ENCODE peak calls at places on chromosome 7, in seven cellular contexts. J is stomach, X is hepatocyte, V is AG04450, Q is H9, L is HFF-Myc, E is gastrocnemius medialis. I is an unnamed sample.
A peak's percentile ranks its signal among the peaks of the same experiment; 100 is the strongest.

GRCh38 chr7:157140118-157140905 is 1.6 kb downstream of the UBE3C start:
- DNase-seq in X (no peak), J (no peak), E (no peak), Q (no peak), V (no peak), L (no peak), I (no peak)

GRCh38 chr7:148337566-148337965 is 253.0 kb upstream of the C7orf33 start:
- DNase-seq in Q (no peak), L (no peak), X (peak; percentile 30), E (no peak), J (no peak), V (no peak), I (no peak)

GRCh38 chr7:128938524-128939074 is 872 bp downstream of the IRF5 start:
- DNase-seq in L (no peak), Q (no peak), V (no peak), X (no peak), E (no peak), J (no peak), I (peak; percentile 46)

GRCh38 chr7:105906169-105906568 is 29.8 kb upstream of the ATXN7L1 start:
- DNase-seq in V (no peak), Q (peak; percentile 36), E (no peak), X (no peak), L (no peak), J (no peak), I (no peak)

GRCh38 chr7:1274876-1275684 is 42.4 kb downstream of the UNCX start:
- DNase-seq in J (no peak), V (no peak), L (no peak), E (no peak), X (no peak), Q (no peak), I (no peak)

GRCh38 chr7:79984210-79984609 is 150.4 kb upstream of the GNAI1 start:
- DNase-seq in E (no peak), J (no peak), L (no peak), X (no peak), V (peak; percentile 8), Q (no peak), I (no peak)

GRCh38 chr7:1641173-1641572 is 28.9 kb upstream of the ELFN1 start:
- DNase-seq in V (no peak), L (no peak), X (no peak), Q (no peak), E (no peak), J (no peak), I (no peak)

GRCh38 chr7:137681657-137682562 is 164.9 kb downstream of the DGKI start:
- DNase-seq in Q (no peak), L (no peak), X (no peak), J (no peak), E (no peak), V (peak; percentile 62), I (no peak)

GRCh38 chr7:22867589-22867988 is 44.9 kb upstream of the TOMM7 start:
- DNase-seq in E (no peak), J (no peak), V (no peak), X (no peak), Q (no peak), L (no peak), I (no peak)

GRCh38 chr7:22864855-22865606 is 42.4 kb upstream of the TOMM7 start:
- DNase-seq in L (no peak), E (no peak), X (no peak), V (no peak), J (no peak), Q (peak; percentile 56), I (no peak)

GRCh38 chr7:22865607-22865970 is 42.9 kb upstream of the TOMM7 start:
- DNase-seq in X (no peak), V (no peak), Q (no peak), J (no peak), L (no peak), E (no peak), I (no peak)

GRCh38 chr7:22866965-22867364 is 44.3 kb upstream of the TOMM7 start:
- DNase-seq in E (no peak), Q (no peak), J (no peak), V (no peak), X (no peak), L (no peak), I (no peak)

GRCh38 chr7:22868509-22868908 is 45.9 kb upstream of the TOMM7 start:
- DNase-seq in X (no peak), V (no peak), J (no peak), L (no peak), E (no peak), Q (no peak), I (no peak)
- TF ChIP-seq CTCF in X (no peak), V (no peak), J (no peak), L (no peak), E (no peak), Q (no peak), I (no peak)

DNA sequence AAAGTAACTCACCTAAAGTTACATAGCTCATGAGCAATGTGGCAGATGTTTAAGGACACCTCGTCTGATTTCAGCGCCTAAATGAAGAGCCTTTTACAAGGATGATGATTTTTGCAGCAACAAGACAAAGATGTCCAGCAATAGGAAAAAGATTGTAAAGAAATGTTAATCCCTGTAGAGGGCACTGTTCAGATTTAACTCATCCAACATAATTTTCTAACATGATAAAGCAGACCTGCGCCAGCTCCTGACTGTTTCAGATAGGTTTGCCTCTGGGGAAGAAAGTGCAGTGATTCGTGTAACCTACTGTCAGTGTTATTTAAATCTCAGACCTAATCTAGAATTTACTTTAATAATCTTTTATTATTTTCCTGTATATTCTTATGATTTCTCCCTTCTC is 595.2 kb downstream of the AUTS2 start:
- DNase-seq in V (no peak), Q (no peak), J (no peak), L (no peak), E (no peak), X (peak; percentile 45), I (no peak)
- TF ChIP-seq CTCF in V (no peak), Q (no peak), J (no peak), L (no peak), E (no peak), X (peak; percentile 44), I (no peak)

DNA sequence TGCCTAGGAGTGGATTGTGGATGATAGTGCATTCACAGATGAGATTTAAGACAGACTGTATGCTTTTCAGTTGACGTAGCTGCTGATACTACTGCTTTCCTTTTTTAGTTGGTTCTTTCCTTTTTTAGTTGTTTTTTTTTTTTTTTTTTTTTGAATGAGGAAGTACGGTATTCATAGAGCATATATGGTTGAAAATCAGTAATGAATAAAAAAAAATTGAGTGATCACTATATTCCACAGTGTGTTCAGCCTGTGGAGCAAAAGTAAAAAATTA is 80.5 kb downstream of the RBM33 start:
- DNase-seq in E (no peak), V (no peak), X (no peak), Q (no peak), L (no peak), J (no peak), I (no peak)
- TF ChIP-seq CTCF in E (no peak), V (no peak), X (no peak), Q (no peak), L (no peak), J (no peak), I (no peak)

GRCh38 chr7:57425969-57426628 is 23.9 kb upstream of the ZNF716 start:
- DNase-seq in E (no peak), X (no peak), Q (no peak), J (no peak), L (no peak), V (no peak), I (no peak)
- TF ChIP-seq CTCF in E (no peak), X (no peak), Q (no peak), J (no peak), L (peak; percentile 21), V (peak; percentile 9), I (no peak)

GRCh38 chr7:107502797-107503196 is 32.9 kb downstream of the GPR22 start:
- DNase-seq in E (no peak), L (no peak), Q (no peak), X (no peak), J (no peak), V (no peak), I (no peak)

GRCh38 chr7:107503667-107504066 is 33.8 kb downstream of the GPR22 start:
- DNase-seq in X (no peak), V (peak; percentile 15), Q (no peak), E (no peak), L (no peak), J (no peak), I (no peak)

GRCh38 chr7:107502154-107502553 is 32.3 kb downstream of the GPR22 start:
- DNase-seq in J (no peak), E (no peak), X (no peak), L (no peak), V (no peak), Q (no peak), I (no peak)

GRCh38 chr7:107505362-107505761 is 35.5 kb downstream of the GPR22 start:
- DNase-seq in L (no peak), V (no peak), X (no peak), J (no peak), Q (no peak), E (no peak), I (no peak)

GRCh38 chr7:107501593-107501992 is 31.7 kb downstream of the GPR22 start:
- DNase-seq in X (peak; percentile 17), Q (no peak), V (no peak), L (peak; percentile 33), J (no peak), E (no peak), I (no peak)
- TF ChIP-seq CTCF in X (peak; percentile 39), Q (peak; percentile 67), V (peak; percentile 45), L (peak; percentile 48), J (no peak), E (peak; percentile 11), I (no peak)

GRCh38 chr7:69402696-69403095 is 195.6 kb upstream of the AUTS2 start:
- DNase-seq in J (no peak), L (no peak), X (no peak), V (no peak), E (no peak), Q (no peak), I (no peak)

GRCh38 chr7:69399038-69399800 is 199.1 kb upstream of the AUTS2 start:
- DNase-seq in V (no peak), L (no peak), J (no peak), Q (peak; percentile 51), E (no peak), X (no peak), I (no peak)

GRCh38 chr7:69403169-69403568 is 195.1 kb upstream of the AUTS2 start:
- DNase-seq in L (no peak), J (no peak), V (no peak), X (no peak), Q (peak; percentile 33), E (no peak), I (no peak)
- TF ChIP-seq CTCF in L (no peak), J (no peak), V (no peak), X (no peak), Q (peak; percentile 65), E (no peak), I (no peak)

DNA sequence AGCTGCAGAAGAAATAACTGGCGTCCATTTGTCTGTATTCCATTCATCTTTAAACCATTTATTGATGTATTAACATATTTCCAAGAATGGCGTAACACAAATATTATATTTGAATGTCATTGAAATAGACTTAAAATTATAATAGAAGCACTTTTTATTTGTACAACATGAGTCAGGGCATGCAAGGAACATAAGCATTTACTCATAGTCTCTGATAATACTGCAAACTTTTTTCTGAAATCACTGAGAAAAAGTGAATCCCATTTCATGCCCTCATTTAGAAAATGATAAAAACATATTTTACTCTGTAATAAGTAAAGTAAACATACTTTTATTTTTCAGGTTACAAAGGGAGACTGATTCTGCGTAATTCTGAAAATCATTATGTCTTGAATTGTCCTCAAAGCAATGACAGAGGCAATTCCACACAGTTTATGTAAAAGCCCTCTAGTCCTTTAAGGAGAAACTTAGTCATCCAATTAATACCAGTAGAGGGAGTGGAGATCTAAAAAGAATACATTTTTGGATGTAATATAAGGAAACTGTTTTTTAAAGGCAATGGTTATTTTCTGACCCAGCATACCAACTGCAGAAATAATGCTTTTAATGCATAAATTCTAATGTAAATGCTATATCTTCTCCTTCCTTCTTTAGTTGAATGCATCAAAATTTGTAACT is 58.1 kb downstream of the AGMO start:
- DNase-seq in X (no peak), E (no peak), Q (no peak), L (no peak), V (no peak), J (no peak), I (no peak)
- TF ChIP-seq CTCF in X (peak; percentile 15), E (no peak), Q (no peak), L (no peak), V (peak; percentile 32), J (no peak), I (no peak)